ENCODE peak calls at places on chromosomes 16 and 17, in nine cellular contexts. A is WTC11; B is fibroblast of pulmonary artery; I is heart right ventricle; J is CD4-positive, alpha-beta T cell; F is AG09309; W is fibroblast of mammary gland; T is foreskin fibroblast; K is thoracic aorta. V is an unnamed sample.

GRCh38 chr16:729768-730665 is 3.1 kb downstream of the HAGHL start:
- DNase-seq in A (no peak), B (no peak), I (no peak), J (no peak), F (no peak), W (no peak), T (no peak), K (no peak), V (no peak)

GRCh38 chr17:48016112-48016511 is 21.5 kb downstream of the COPZ2 start:
- DNase-seq in A (no peak), B (peak; percentile 86), I (no peak), J (no peak), F (no peak), W (no peak), T (no peak), K (no peak), V (no peak)

GRCh38 chr17:4658478-4659305 is 17.2 kb upstream of the ALOX15 start:
- DNase-seq in A (no peak), B (peak; percentile 77), I (no peak), J (no peak), F (peak; percentile 38), W (peak; percentile 28), T (peak; percentile 30), K (no peak), V (peak; percentile 22)

GRCh38 chr16:88507231-88507743 is 54.2 kb downstream of the ZFPM1 start:
- DNase-seq in A (no peak), B (no peak), I (no peak), J (no peak), F (no peak), W (peak; percentile 2), T (no peak), K (no peak), V (no peak)

GRCh38 chr16:27444015-27444414 is 42.0 kb downstream of the IL21R start:
- DNase-seq in A (no peak), B (peak; percentile 71), I (no peak), J (no peak), F (no peak), W (peak; percentile 35), T (peak; percentile 73), K (no peak), V (no peak)

GRCh38 chr17:74235040-74235581 is 21.7 kb downstream of the TTYH2 start:
- DNase-seq in A (no peak), B (no peak), I (no peak), J (no peak), F (no peak), W (no peak), T (no peak), K (no peak), V (no peak)

GRCh38 chr16:65510850-65511249 is 389.0 kb upstream of the CDH11 start:
- DNase-seq in A (no peak), B (peak; percentile 78), I (no peak), J (no peak), F (no peak), W (no peak), T (no peak), K (no peak), V (no peak)

GRCh38 chr17:38896373-38896954 is 26.6 kb downstream of the LASP1 start:
- DNase-seq in A (no peak), B (no peak), I (peak; percentile 54), J (no peak), F (no peak), W (peak; percentile 50), T (no peak), K (no peak), V (no peak)

GRCh38 chr17:76270770-76271668 is 5.9 kb downstream of the UBALD2 start:
- DNase-seq in A (no peak), B (no peak), I (no peak), J (no peak), F (no peak), W (no peak), T (peak; percentile 24), K (no peak), V (no peak)

GRCh38 chr17:9220466-9221230 is 199.3 kb downstream of the NTN1 start:
- DNase-seq in A (no peak), B (no peak), I (no peak), J (no peak), F (no peak), W (no peak), T (no peak), K (no peak), V (no peak)

GRCh38 chr17:63930951-63931575 is 1.1 kb downstream of the CD79B start:
- DNase-seq in A (peak; percentile 58), B (no peak), I (peak; percentile 77), J (peak; percentile 71), F (no peak), W (no peak), T (peak; percentile 40), K (no peak), V (no peak)

GRCh38 chr17:81701288-81702071 is 1.7 kb upstream of the MRPL12 start:
- DNase-seq in A (no peak), B (no peak), I (no peak), J (no peak), F (no peak), W (no peak), T (peak; percentile 50), K (no peak), V (no peak)
- TF ChIP-seq CTCF in A (no peak), B (no peak), I (no peak), J (no peak), F (peak; percentile 7), W (no peak), T (no peak), K (no peak), V (no peak)

GRCh38 chr16:13896543-13897182 is 23.3 kb upstream of the ERCC4 start:
- DNase-seq in A (no peak), B (peak; percentile 8), I (no peak), J (no peak), F (no peak), W (peak; percentile 8), T (peak; percentile 24), K (no peak), V (no peak)
- TF ChIP-seq CTCF in A (no peak), B (peak; percentile 37), I (no peak), J (no peak), F (peak; percentile 33), W (peak; percentile 32), T (no peak), K (no peak), V (peak; percentile 59)

GRCh38 chr17:30377574-30377973 is 1.2 kb upstream of the CPD start:
- DNase-seq in A (no peak), B (peak; percentile 31), I (no peak), J (no peak), F (no peak), W (no peak), T (peak; percentile 31), K (no peak), V (no peak)

GRCh38 chr17:30378797-30379302 is at the start of gene CPD:
- DNase-seq in A (peak; percentile 98), B (peak; percentile 95), I (peak; percentile 98), J (peak; percentile 99), F (peak; percentile 77), W (peak; percentile 92), T (peak; percentile 99), K (peak; percentile 86), V (peak; percentile 69)

GRCh38 chr17:30375661-30376060 is 3.1 kb upstream of the CPD start:
- DNase-seq in A (no peak), B (peak; percentile 46), I (no peak), J (no peak), F (no peak), W (no peak), T (no peak), K (no peak), V (no peak)

GRCh38 chr17:30378191-30378796 is 433 bp upstream of the CPD start:
- DNase-seq in A (peak; percentile 25), B (peak; percentile 31), I (peak; percentile 39), J (peak; percentile 62), F (no peak), W (no peak), T (peak; percentile 55), K (no peak), V (no peak)

DNA sequence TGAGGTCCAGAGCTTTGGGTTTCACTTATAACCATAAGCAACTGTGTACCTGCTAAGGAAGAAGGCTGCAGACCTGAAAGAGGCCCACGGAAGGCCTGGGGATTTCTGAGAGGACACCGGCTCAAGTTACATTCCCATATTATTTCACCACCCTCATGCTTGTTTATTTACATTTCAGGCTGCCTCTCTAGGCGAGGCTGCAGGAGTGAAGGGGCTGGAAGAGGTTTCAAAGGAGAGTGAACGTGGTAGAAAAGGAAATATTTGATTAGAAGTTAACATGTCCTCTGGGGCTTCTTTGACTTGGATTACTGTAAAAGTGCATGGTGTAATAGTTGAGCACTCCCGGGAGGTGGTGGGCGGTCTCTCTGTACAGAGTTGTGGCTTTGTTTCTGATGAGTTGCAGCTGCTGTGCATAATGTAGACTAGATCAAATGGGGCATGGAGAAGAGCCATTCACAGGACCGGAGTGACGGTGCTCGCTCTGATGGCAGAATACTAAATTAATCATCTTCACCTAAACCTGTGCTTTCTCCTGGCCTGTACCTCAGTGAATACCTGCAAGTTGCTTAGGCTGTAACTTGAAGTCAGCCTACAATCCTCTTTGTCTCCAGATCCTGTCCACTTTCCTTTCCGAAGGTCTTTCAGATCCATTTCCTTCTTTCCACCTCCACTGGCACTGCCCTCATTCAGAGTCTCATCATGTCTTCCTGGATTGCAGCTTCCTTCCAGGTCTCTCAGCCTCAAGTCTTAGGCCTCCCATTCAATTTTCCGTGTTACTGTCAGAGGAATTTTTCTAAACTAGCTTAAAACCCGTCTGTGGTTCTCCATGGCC is 1.9 kb upstream of the CPD start:
- DNase-seq in A (no peak), B (peak; percentile 93), I (no peak), J (no peak), F (peak; percentile 72), W (peak; percentile 91), T (peak; percentile 88), K (no peak), V (peak; percentile 55)
- TF ChIP-seq CTCF in A (no peak), B (no peak), I (no peak), J (no peak), F (no peak), W (no peak), T (no peak), K (no peak), V (no peak)

GRCh38 chr16:19478505-19478904 is 43.4 kb downstream of the GDE1 start:
- DNase-seq in A (no peak), B (no peak), I (no peak), J (no peak), F (no peak), W (no peak), T (no peak), K (no peak), V (no peak)

GRCh38 chr16:19479302-19479721 is 42.6 kb downstream of the GDE1 start:
- DNase-seq in A (no peak), B (no peak), I (no peak), J (no peak), F (no peak), W (no peak), T (no peak), K (no peak), V (no peak)

GRCh38 chr16:19472487-19472886 is 49.4 kb downstream of the GDE1 start:
- DNase-seq in A (no peak), B (no peak), I (no peak), J (no peak), F (no peak), W (no peak), T (no peak), K (no peak), V (no peak)

DNA sequence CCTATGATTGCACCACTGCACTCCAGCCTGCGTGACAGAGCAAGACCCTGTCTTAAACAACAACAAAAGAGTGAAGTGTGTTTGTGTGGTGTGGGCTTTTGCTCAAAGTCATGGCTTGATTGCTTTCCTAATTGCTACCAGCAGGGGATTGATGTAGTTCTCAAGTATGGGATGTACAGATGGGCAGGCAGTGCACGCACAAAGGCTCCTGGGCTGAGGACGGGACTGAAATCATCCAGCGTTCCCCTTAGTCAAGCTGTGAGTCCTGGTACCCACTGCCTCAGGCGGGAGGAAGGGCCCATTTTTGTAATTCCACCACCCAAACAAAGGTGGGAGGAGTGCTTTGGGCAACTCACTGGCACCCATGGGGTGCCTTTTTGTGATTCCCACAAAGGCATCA is 47.3 kb downstream of the GDE1 start:
- DNase-seq in A (no peak), B (no peak), I (no peak), J (no peak), F (no peak), W (no peak), T (no peak), K (no peak), V (no peak)
- TF ChIP-seq CTCF in A (no peak), B (no peak), I (no peak), J (no peak), F (no peak), W (no peak), T (no peak), K (no peak), V (no peak)

V was measured in HFF-Myc.